ENCODE peak calls at places on chromosomes 11 and 22, in five cellular contexts. W, I, C, O and H are unnamed samples.

GRCh38 chr11:74139151-74139918 is 31.5 kb downstream of the C2CD3 start:
- DNase-seq in W (peak; percentile 14), I (peak; percentile 9), C (no peak), O (no peak), H (no peak)

GRCh38 chr22:20472629-20473442 is 22.8 kb downstream of the KLHL22 start:
- DNase-seq in W (no peak), I (no peak), C (no peak), O (no peak), H (no peak)

GRCh38 chr22:23180301-23180892 is at the start of gene BCR:
- DNase-seq in W (peak; percentile 42), I (peak; percentile 95), C (peak; percentile 48), O (peak; percentile 16), H (peak; percentile 73)

GRCh38 chr11:35009191-35009940 is 92.9 kb downstream of the PDHX start:
- DNase-seq in W (peak; percentile 92), I (no peak), C (no peak), O (no peak), H (no peak)

GRCh38 chr11:62502030-62502730 is 44.4 kb downstream of the AHNAK start:
- DNase-seq in W (no peak), I (no peak), C (no peak), O (no peak), H (no peak)

GRCh38 chr22:42993651-42994275 is 21.2 kb downstream of the PACSIN2 start:
- DNase-seq in W (peak; percentile 73), I (no peak), C (no peak), O (no peak), H (no peak)

GRCh38 chr22:23529166-23530103 is 50.7 kb downstream of the IGLL1 start:
- DNase-seq in W (no peak), I (no peak), C (no peak), O (no peak), H (no peak)

GRCh38 chr11:130262424-130262823 is 52.3 kb downstream of the ZBTB44 start:
- DNase-seq in W (no peak), I (no peak), C (no peak), O (no peak), H (no peak)

GRCh38 chr22:35629406-35630234 is 12.5 kb upstream of the MB start:
- DNase-seq in W (peak; percentile 93), I (no peak), C (no peak), O (peak; percentile 96), H (peak; percentile 59)

GRCh38 chr11:19466314-19466713 is 225.6 kb upstream of the E2F8 start:
- DNase-seq in W (no peak), I (no peak), C (no peak), O (no peak), H (no peak)

GRCh38 chr11:71246559-71246958 is 5.8 kb downstream of the SHANK2 start:
- DNase-seq in W (no peak), I (peak; percentile 3), C (no peak), O (no peak), H (no peak)

GRCh38 chr11:47669856-47670255 is 27.5 kb upstream of the MTCH2 start:
- DNase-seq in W (no peak), I (no peak), C (no peak), O (no peak), H (no peak)

GRCh38 chr22:38955250-38955775 is 2.1 kb upstream of the APOBEC3A start:
- DNase-seq in W (no peak), I (no peak), C (no peak), O (no peak), H (no peak)

GRCh38 chr11:126862664-126863247 is 137.8 kb downstream of the KIRREL3 start:
- DNase-seq in W (no peak), I (no peak), C (no peak), O (no peak), H (no peak)

GRCh38 chr22:41815716-41816115 is 15.2 kb downstream of the CCDC134 start:
- DNase-seq in W (no peak), I (no peak), C (no peak), O (no peak), H (no peak)

GRCh38 chr22:40118979-40119378 is 58.7 kb upstream of the TNRC6B start:
- DNase-seq in W (no peak), I (no peak), C (no peak), O (no peak), H (no peak)

GRCh38 chr22:21624880-21625791 is 4.7 kb downstream of the YDJC start:
- DNase-seq in W (no peak), I (no peak), C (no peak), O (no peak), H (no peak)

GRCh38 chr22:46902998-46903916 is 140.8 kb downstream of the TBC1D22A start:
- DNase-seq in W (no peak), I (no peak), C (no peak), O (no peak), H (no peak)

GRCh38 chr22:17807571-17808410 is 33.5 kb upstream of the BID start:
- DNase-seq in W (no peak), I (no peak), C (no peak), O (peak; percentile 29), H (no peak)

GRCh38 chr11:76558473-76558872 is 112.1 kb downstream of the LRRC32 start:
- DNase-seq in W (no peak), I (no peak), C (no peak), O (no peak), H (no peak)

GRCh38 chr11:26044389-26044788 is 287.5 kb upstream of the ANO3 start:
- DNase-seq in W (no peak), I (no peak), C (no peak), O (no peak), H (no peak)

GRCh38 chr11:113314389-113315301 is at the start of gene TTC12:
- DNase-seq in W (peak; percentile 84), I (peak; percentile 97), C (peak; percentile 94), O (peak; percentile 50), H (peak; percentile 95)

GRCh38 chr11:9039194-9039593 is 35.4 kb upstream of the NRIP3 start:
- DNase-seq in W (peak; percentile 17), I (no peak), C (no peak), O (no peak), H (no peak)

GRCh38 chr22:40599731-40600130 is 36.8 kb downstream of the MRTFA start:
- DNase-seq in W (no peak), I (no peak), C (no peak), O (no peak), H (no peak)

GRCh38 chr22:43821606-43822425 is 9.7 kb upstream of the EFCAB6 start:
- DNase-seq in W (no peak), I (no peak), C (no peak), O (no peak), H (no peak)

GRCh38 chr11:107217444-107217843 is 199.2 kb upstream of the GUCY1A2 start:
- DNase-seq in W (no peak), I (no peak), C (no peak), O (no peak), H (no peak)

GRCh38 chr22:31977141-31977781 is 32.9 kb downstream of the YWHAH start:
- DNase-seq in W (peak; percentile 72), I (peak; percentile 82), C (peak; percentile 84), O (peak; percentile 34), H (peak; percentile 53)

GRCh38 chr22:33013051-33013450 is 45.1 kb downstream of the SYN3 start:
- DNase-seq in W (no peak), I (no peak), C (no peak), O (no peak), H (no peak)
- TF ChIP-seq CTCF in W (no peak), I (no peak), C (no peak), O (no peak), H (no peak)

GRCh38 chr11:115717215-115717584 is 213.0 kb upstream of the CADM1 start:
- DNase-seq in W (no peak), I (no peak), C (no peak), O (no peak), H (no peak)

GRCh38 chr11:115716080-115716479 is 211.9 kb upstream of the CADM1 start:
- DNase-seq in W (no peak), I (no peak), C (no peak), O (no peak), H (no peak)

GRCh38 chr11:115715371-115715770 is 211.2 kb upstream of the CADM1 start:
- DNase-seq in W (no peak), I (no peak), C (no peak), O (no peak), H (no peak)

GRCh38 chr11:115718945-115719344 is 214.7 kb upstream of the CADM1 start:
- DNase-seq in W (no peak), I (no peak), C (no peak), O (no peak), H (no peak)

DNA sequence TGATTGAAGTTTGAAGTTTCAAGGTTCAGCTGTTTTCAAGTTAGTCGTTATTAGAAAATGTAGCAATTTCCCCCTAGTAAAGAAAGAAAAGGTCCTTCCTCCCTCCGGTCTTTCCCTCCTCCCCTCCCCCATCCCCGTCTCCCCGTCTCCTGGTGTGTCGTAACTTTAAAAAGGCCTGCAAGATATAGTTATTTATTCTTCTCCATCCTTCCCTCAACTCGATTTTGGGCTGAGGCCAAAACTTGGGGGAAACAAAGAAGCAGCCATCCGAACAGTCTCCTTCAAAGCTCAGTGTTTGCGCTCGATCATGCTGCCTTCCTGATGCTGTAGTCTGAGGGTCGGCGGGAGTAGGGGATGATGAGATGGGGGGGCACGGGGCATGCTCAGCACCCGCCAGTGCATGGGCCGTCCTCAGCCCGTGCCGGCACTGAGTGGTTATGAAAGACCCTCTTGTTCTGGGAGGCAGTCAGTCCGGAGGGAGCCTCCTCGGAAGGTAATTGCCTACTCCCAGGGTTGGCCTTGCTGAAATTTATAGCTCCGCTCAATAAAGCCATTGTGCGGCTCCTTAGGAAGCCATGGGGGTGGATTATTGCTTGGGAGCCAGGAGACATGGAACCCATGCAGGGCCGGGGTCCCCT is 212.5 kb upstream of the CADM1 start:
- DNase-seq in W (no peak), I (no peak), C (peak; percentile 64), O (no peak), H (no peak)
- TF ChIP-seq CTCF in W (no peak), I (no peak), C (no peak), O (no peak), H (no peak)

DNA sequence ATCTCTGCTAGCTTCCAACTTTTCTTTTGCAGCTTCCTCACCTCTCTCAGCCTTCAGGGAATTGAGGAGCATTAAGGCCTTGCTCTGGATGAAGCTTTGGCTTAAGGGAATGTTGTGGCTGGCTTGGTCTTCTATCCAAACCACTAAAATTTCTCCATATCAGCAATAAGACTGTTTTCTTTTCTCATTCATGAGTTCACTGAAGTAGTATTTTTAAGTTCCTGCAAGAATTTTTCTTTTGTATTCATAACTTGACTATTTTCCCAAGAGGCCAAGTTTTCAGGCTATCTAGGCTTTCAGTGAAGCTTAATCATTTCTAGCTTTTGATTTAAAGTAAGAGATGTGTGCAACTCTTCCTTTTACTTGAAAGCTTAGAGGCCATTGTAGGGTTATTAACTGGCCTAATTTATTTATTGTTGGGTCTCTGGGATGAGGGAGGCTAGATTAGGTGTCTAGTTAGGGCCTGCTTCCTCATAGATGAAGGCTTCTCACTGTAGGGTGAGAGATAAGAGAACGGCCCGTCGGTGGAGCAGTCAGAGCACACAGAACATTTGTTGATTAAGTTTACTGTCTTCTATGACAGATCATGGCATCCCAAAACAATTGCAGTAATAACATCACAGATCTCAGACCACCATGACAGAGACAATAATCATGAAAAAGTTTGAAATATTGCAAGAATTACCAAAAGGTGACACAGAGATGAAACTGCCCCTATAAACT is 33.2 kb downstream of the CSF2RB start:
- DNase-seq in W (no peak), I (no peak), C (no peak), O (no peak), H (no peak)
- TF ChIP-seq CTCF in W (no peak), I (no peak), C (no peak), O (no peak), H (no peak)

DNA sequence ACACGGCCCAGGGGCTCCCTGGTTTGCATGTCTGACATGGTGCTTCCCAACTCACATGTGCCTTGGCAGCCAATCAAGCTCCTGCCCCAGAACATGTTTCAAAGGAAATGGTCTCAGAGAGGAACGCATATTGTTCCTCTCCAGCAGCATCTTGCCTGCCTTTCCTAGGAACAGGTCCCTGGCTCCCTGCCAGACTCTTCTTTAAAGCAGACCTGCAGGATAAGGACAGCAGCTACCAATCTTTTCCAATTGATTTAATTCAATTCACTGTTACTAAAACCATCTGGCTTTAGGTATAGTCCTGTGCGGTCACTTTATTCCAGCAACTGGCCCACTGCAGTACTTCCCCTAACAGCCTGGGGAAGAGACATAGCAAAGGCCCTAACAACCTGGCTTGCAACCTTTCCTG is 79.9 kb downstream of the AMBRA1 start:
- DNase-seq in W (no peak), I (peak; percentile 75), C (no peak), O (no peak), H (no peak)
- TF ChIP-seq CTCF in W (no peak), I (no peak), C (no peak), O (no peak), H (no peak)